ENCODE peak calls at places on chromosomes 4 and X, in six cellular contexts. R is psoas muscle, I is lower lobe of right lung, B is right lobe of liver, W is NT2/D1, G is lung. Y is an unnamed sample.

GRCh38 chr4:86092684-86093083 is 267.2 kb downstream of the MAPK10 start:
- DNase-seq in B (no peak), W (no peak), R (no peak), G (no peak), I (no peak), Y (no peak)

GRCh38 chr4:118918388-118918787 is 29.7 kb downstream of the SYNPO2 start:
- DNase-seq in I (no peak), G (no peak), B (no peak), R (no peak), W (no peak), Y (peak; percentile 25)

GRCh38 chrX:39875834-39876625 is 221.7 kb downstream of the BCOR start:
- DNase-seq in W (no peak), B (no peak), R (no peak), G (no peak), I (no peak), Y (no peak)

GRCh38 chrX:107716045-107716684 is 59.4 kb downstream of the TSC22D3 start:
- DNase-seq in G (no peak), I (peak; percentile 54), R (no peak), B (peak; percentile 55), W (no peak), Y (peak; percentile 20)

GRCh38 chr4:61511716-61512488 is 311.8 kb downstream of the ADGRL3 start:
- DNase-seq in R (no peak), G (no peak), B (no peak), I (no peak), W (no peak), Y (no peak)

GRCh38 chr4:165864228-165864627 is 8.8 kb upstream of the TLL1 start:
- DNase-seq in W (no peak), I (no peak), G (no peak), B (no peak), R (no peak), Y (no peak)

GRCh38 chrX:12971282-12972003 is 3.5 kb upstream of the TMSB4X start:
- DNase-seq in B (no peak), I (peak; percentile 63), G (no peak), W (no peak), R (peak; percentile 29), Y (no peak)

GRCh38 chr4:121823505-121824170 is at the start of gene CCNA2:
- DNase-seq in W (peak; percentile 96), B (peak; percentile 97), I (peak; percentile 97), R (peak; percentile 96), G (peak; percentile 97), Y (peak; percentile 98)

GRCh38 chr4:140372607-140373327 is 679 bp upstream of the SCOC start:
- DNase-seq in B (no peak), W (no peak), I (no peak), R (no peak), G (no peak), Y (no peak)

GRCh38 chr4:102562995-102563394 is 61.8 kb downstream of the NFKB1 start:
- DNase-seq in B (no peak), I (no peak), R (no peak), W (no peak), G (no peak), Y (no peak)

GRCh38 chrX:30659421-30659820 is 6.2 kb downstream of the GK start:
- DNase-seq in B (no peak), I (no peak), R (no peak), W (no peak), G (no peak), Y (no peak)

GRCh38 chrX:54288277-54288676 is 69.6 kb downstream of the WNK3 start:
- DNase-seq in W (no peak), B (no peak), R (no peak), I (no peak), G (no peak), Y (no peak)

GRCh38 chr4:176709417-176709816 is 83.3 kb downstream of the VEGFC start:
- DNase-seq in B (no peak), W (no peak), I (no peak), R (no peak), G (no peak), Y (no peak)

GRCh38 chr4:113881256-113881655 is 98.2 kb downstream of the ARSJ start:
- DNase-seq in W (no peak), G (no peak), B (no peak), I (no peak), R (no peak), Y (no peak)

GRCh38 chrX:74924449-74925209 is 623 bp downstream of the NEXMIF start:
- DNase-seq in G (peak; percentile 33), W (peak; percentile 40), B (peak; percentile 56), R (peak; percentile 33), I (peak; percentile 63), Y (peak; percentile 14)

GRCh38 chrX:31333181-31333831 is 261.5 kb upstream of the FTHL17 start:
- DNase-seq in R (no peak), I (no peak), B (no peak), W (no peak), G (no peak), Y (no peak)

GRCh38 chr4:59060002-59060846 is 1950.0 kb upstream of the IGFBP7 start:
- DNase-seq in G (no peak), R (no peak), I (no peak), B (peak; percentile 37), W (no peak), Y (no peak)

GRCh38 chr4:98828801-98829200 is 100.1 kb downstream of the EIF4E start:
- DNase-seq in R (no peak), W (peak; percentile 6), G (no peak), I (no peak), B (no peak), Y (no peak)

GRCh38 chr4:165379662-165380061 is 854 bp downstream of the CPE start:
- DNase-seq in W (no peak), R (peak; percentile 13), B (no peak), I (no peak), G (no peak), Y (no peak)

GRCh38 chrX:64571011-64571410 is 175.8 kb upstream of the MTMR8 start:
- DNase-seq in R (no peak), W (peak; percentile 68), I (no peak), B (no peak), G (no peak), Y (no peak)

GRCh38 chr4:52657630-52658501 is 1.2 kb downstream of the USP46 start:
- DNase-seq in W (no peak), G (no peak), R (peak; percentile 31), B (no peak), I (no peak), Y (no peak)

GRCh38 chr4:48905363-48906015 is 1.1 kb downstream of the OCIAD2 start:
- DNase-seq in R (no peak), W (no peak), I (no peak), G (no peak), B (peak; percentile 62), Y (no peak)

GRCh38 chrX:100731441-100732281 is at the start of gene SYTL4:
- DNase-seq in I (peak; percentile 46), R (peak; percentile 34), W (no peak), G (no peak), B (peak; percentile 67), Y (peak; percentile 5)

GRCh38 chr4:128241425-128241913 is 46.1 kb downstream of the PGRMC2 start:
- DNase-seq in R (peak; percentile 19), G (no peak), B (no peak), I (no peak), W (no peak), Y (peak; percentile 85)

GRCh38 chr4:48709920-48710319 is 70.2 kb downstream of the FRYL start:
- DNase-seq in R (no peak), W (no peak), I (no peak), G (no peak), B (no peak), Y (no peak)

GRCh38 chr4:161767116-161767515 is 396.7 kb downstream of the FSTL5 start:
- DNase-seq in I (no peak), W (no peak), R (no peak), B (no peak), G (no peak), Y (no peak)

GRCh38 chr4:53531695-53532224 is 59.5 kb downstream of the LNX1 start:
- DNase-seq in I (no peak), G (no peak), R (no peak), B (no peak), W (no peak), Y (no peak)

GRCh38 chr4:21879187-21879586 is 69.4 kb downstream of the KCNIP4 start:
- DNase-seq in B (no peak), I (no peak), G (no peak), W (peak; percentile 16), R (no peak), Y (peak; percentile 70)

GRCh38 chrX:113421432-113421831 is 580.8 kb upstream of the AMOT start:
- DNase-seq in G (no peak), B (no peak), R (no peak), I (no peak), W (no peak), Y (no peak)

GRCh38 chr4:7132249-7132648 is 60.1 kb upstream of the SORCS2 start:
- DNase-seq in B (no peak), R (no peak), W (no peak), G (no peak), I (no peak), Y (no peak)

DNA sequence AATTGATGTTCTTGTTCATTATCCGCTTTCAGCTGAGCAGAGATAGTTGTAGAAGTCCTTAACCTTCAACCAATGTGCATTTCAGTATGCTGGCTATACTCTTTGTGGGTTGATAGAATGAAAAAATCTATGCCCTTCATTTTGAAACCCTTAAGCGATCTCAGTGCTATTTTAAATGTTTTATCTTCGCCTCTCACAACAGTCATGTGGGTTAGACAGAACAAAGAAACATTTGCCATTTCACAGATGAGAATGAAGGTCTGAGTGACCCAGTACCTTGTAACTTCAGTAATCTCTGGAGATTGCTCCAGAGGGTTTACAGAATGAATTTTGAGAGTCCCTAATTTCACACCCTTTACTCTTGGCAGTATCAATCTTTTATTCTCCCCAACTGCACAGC is 921.7 kb downstream of the RAB28 start:
- DNase-seq in R (no peak), I (no peak), W (no peak), B (no peak), G (no peak), Y (no peak)
- H3K4me3 ChIP-seq in R (no peak overlapping the region), I (no peak overlapping the region), W (no peak overlapping the region), B (no peak overlapping the region), G (no peak overlapping the region), Y (no peak overlapping the region)

GRCh38 chr4:2891294-2891693 is 47.6 kb downstream of the ADD1 start:
- DNase-seq in G (no peak), B (no peak), I (no peak), R (no peak), W (no peak), Y (no peak)

GRCh38 chr4:2888826-2889225 is 45.2 kb downstream of the ADD1 start:
- DNase-seq in G (no peak), R (no peak), W (no peak), I (no peak), B (no peak), Y (no peak)

GRCh38 chr4:2898001-2898400 is 54.4 kb downstream of the ADD1 start:
- DNase-seq in I (no peak), G (no peak), R (no peak), B (no peak), W (no peak), Y (no peak)

GRCh38 chr4:2893772-2894171 is 50.1 kb downstream of the ADD1 start:
- DNase-seq in W (no peak), B (no peak), G (no peak), I (no peak), R (no peak), Y (no peak)
- H3K36me3 ChIP-seq in W (peaks cover 60% of the 10 kb centered on the region), B (no peaks in the 10 kb centered on the region), G (peaks cover 23% of the 10 kb centered on the region), I (peaks cover 76% of the 10 kb centered on the region), R (peaks cover 55% of the 10 kb centered on the region), Y (peaks cover 9% of the 10 kb centered on the region)

GRCh38 chr4:13543091-13543581 is 1.2 kb downstream of the NKX3-2 start:
- DNase-seq in I (no peak), W (no peak), G (no peak), R (no peak), B (no peak), Y (no peak)
- H3K4me3 ChIP-seq in I (no peak overlapping the region), W (peak overlapping the region; percentile 90), G (no peak overlapping the region), R (no peak overlapping the region), B (no peak overlapping the region), Y (no peak overlapping the region)

GRCh38 chr4:39066371-39066770 is 4.3 kb downstream of the KLHL5 start:
- DNase-seq in I (no peak), W (no peak), R (no peak), B (no peak), G (no peak), Y (no peak)
- H3K36me3 ChIP-seq in I (no peaks in the 10 kb centered on the region), W (no peaks in the 10 kb centered on the region), R (no peaks in the 10 kb centered on the region), B (no peaks in the 10 kb centered on the region), G (no peaks in the 10 kb centered on the region), Y (no peaks in the 10 kb centered on the region)

Y was measured in MG63.